ENCODE peak calls at places on chromosomes 4 and X, in nine cellular contexts. F is psoas muscle, Z is adipocyte, L is fibroblast of mammary gland, E is GM23248, V is IMR-90, K is suprapubic skin, G is trophoblast cell, S is dorsolateral prefrontal cortex. Q is an unnamed sample.

GRCh38 chr4:140069068-140069467 is 84.9 kb downstream of the MAML3 start:
- DNase-seq in S (no peak), L (peak), G (peak), F (peak), K (no peak), Z (peak), E (peak), V (peak), Q (no peak)

GRCh38 chr4:2648159-2648814 is 107.8 kb downstream of the TNIP2 start:
- DNase-seq in K (no peak), E (no peak), V (no peak), L (no peak), S (no peak), F (no peak), G (no peak), Z (no peak), Q (no peak)

GRCh38 chr4:80153800-80154546 is 43.3 kb upstream of the PRDM8 start:
- DNase-seq in L (peak), G (no peak), S (no peak), Z (peak), F (no peak), E (peak), K (no peak), V (peak), Q (no peak)

GRCh38 chr4:72390409-72390808 is 178.6 kb downstream of the ADAMTS3 start:
- DNase-seq in G (no peak), K (no peak), V (peak), F (no peak), Z (peak), L (peak), S (no peak), E (peak), Q (peak)

GRCh38 chr4:1290165-1290977 is 680 bp downstream of the MAEA start:
- DNase-seq in Z (peak), K (peak), E (peak), F (no peak), G (peak), S (no peak), L (no peak), V (peak), Q (no peak)

GRCh38 chr4:95778666-95779065 is 61.2 kb upstream of the PDHA2 start:
- DNase-seq in Z (no peak), L (no peak), S (no peak), K (no peak), V (no peak), G (no peak), E (no peak), F (no peak), Q (no peak)

GRCh38 chr4:142383800-142384470 is 462.2 kb downstream of the INPP4B start:
- DNase-seq in S (no peak), K (no peak), L (no peak), E (peak), V (no peak), Z (no peak), F (no peak), G (peak), Q (peak)

GRCh38 chr4:186486172-186486571 is 69.2 kb downstream of the MTNR1A start:
- DNase-seq in F (no peak), Z (peak), E (peak), G (no peak), V (peak), K (no peak), L (no peak), S (no peak), Q (no peak)

GRCh38 chr4:86917212-86918039 is 17.4 kb upstream of the AFF1 start:
- DNase-seq in L (no peak), F (no peak), V (no peak), K (no peak), S (no peak), G (peak), E (no peak), Z (no peak), Q (no peak)

GRCh38 chrX:3257471-3257870 is 89.0 kb downstream of the MXRA5 start:
- DNase-seq in S (no peak), E (no peak), L (no peak), V (no peak), Z (no peak), F (no peak), G (no peak), K (no peak), Q (no peak)

GRCh38 chr4:102504941-102505340 is 3.8 kb downstream of the NFKB1 start:
- DNase-seq in S (no peak), F (no peak), Z (no peak), L (no peak), K (no peak), G (no peak), V (no peak), E (no peak), Q (no peak)

GRCh38 chrX:118541482-118541881 is 45.9 kb downstream of the DOCK11 start:
- DNase-seq in E (no peak), K (no peak), S (no peak), F (no peak), Z (no peak), V (no peak), L (no peak), G (no peak), Q (no peak)

GRCh38 chr4:155604718-155605601 is 61.7 kb upstream of the GUCY1A1 start:
- DNase-seq in K (no peak), G (no peak), L (peak), S (no peak), F (no peak), E (peak), Z (peak), V (peak), Q (peak)

GRCh38 chrX:15786930-15787329 is 3.4 kb upstream of the ZRSR2 start:
- DNase-seq in L (no peak), F (no peak), V (no peak), Z (no peak), G (no peak), S (no peak), K (no peak), E (no peak), Q (no peak)

GRCh38 chrX:15785176-15785735 is 5.0 kb upstream of the ZRSR2 start:
- DNase-seq in F (no peak), L (no peak), S (no peak), V (no peak), E (no peak), K (no peak), G (no peak), Z (no peak), Q (no peak)

GRCh38 chrX:15781964-15782711 is 8.1 kb upstream of the ZRSR2 start:
- DNase-seq in L (no peak), G (no peak), K (no peak), F (no peak), Z (no peak), V (no peak), S (no peak), E (no peak), Q (no peak)
- H3K4me3 ChIP-seq in L (no peak), G (no peak), K (no peak), F (no peak), Z (no peak), V (no peak), S (no peak), E (no peak), Q (no peak)

GRCh38 chr4:24975505-24975904 is 55.2 kb downstream of the LGI2 start:
- DNase-seq in V (no peak), G (no peak), K (no peak), L (no peak), Z (no peak), S (no peak), E (no peak), F (no peak), Q (no peak)

GRCh38 chr4:24984602-24985532 is 45.9 kb downstream of the LGI2 start:
- DNase-seq in E (no peak), K (no peak), S (no peak), G (peak), V (no peak), Z (no peak), L (no peak), F (no peak), Q (no peak)

GRCh38 chr4:24978291-24979072 is 52.3 kb downstream of the LGI2 start:
- DNase-seq in K (no peak), G (no peak), L (peak), F (no peak), Z (no peak), V (no peak), S (no peak), E (peak), Q (no peak)

GRCh38 chr4:24979554-24979953 is 51.2 kb downstream of the LGI2 start:
- DNase-seq in Z (no peak), F (no peak), E (peak), G (peak), K (no peak), L (peak), V (no peak), S (no peak), Q (no peak)

DNA sequence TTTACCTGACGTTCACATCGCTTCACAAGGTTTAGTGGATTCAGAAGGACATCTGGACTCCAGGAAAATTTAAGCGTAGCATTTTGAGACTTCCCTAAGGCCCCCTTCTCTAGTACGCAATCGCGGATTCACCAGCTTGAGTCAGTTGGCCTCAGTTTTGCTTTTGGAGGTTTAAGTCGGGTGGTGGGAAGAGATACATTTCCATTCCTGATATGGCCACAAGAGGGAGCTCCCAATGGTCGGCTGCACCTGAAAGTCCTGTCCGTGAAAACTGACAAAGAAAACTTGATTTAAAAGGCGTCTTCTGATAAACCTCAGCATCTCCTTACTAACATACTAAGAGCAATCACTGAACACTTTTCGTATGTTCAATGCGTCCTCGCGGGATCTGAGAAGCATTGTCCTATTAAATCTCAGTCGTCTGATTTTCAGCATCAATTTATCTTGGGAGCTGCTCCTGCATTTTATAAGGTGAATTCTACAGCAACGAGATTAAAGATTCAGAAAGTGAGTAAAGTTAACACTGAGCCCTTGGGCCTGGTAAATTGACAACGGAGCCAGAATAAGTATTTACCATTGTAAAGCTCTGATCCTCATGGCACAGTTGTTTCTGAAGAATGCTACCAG is 50.6 kb downstream of the LGI2 start:
- DNase-seq in V (peak), E (peak), Z (peak), S (no peak), K (no peak), L (peak), G (peak), F (peak), Q (no peak)
- H3K4me3 ChIP-seq in V (no peak), E (peak), Z (peak), S (peak), K (peak), L (peak), G (no peak), F (peak), Q (peak)

GRCh38 chrX:103628386-103629290 is at the start of gene TCEAL1:
- DNase-seq in K (peak), S (peak), V (peak), Z (peak), G (peak), L (peak), E (peak), F (peak), Q (no peak)

GRCh38 chrX:103629295-103630170 is 758 bp downstream of the TCEAL1 start:
- DNase-seq in L (peak), Z (peak), K (peak), F (peak), S (peak), E (peak), G (peak), V (peak), Q (no peak)

GRCh38 chrX:103626855-103627254 is 1.9 kb upstream of the TCEAL1 start:
- DNase-seq in Z (no peak), E (peak), L (peak), S (no peak), G (no peak), K (no peak), F (no peak), V (peak), Q (no peak)

GRCh38 chrX:103630171-103630511 is 1.4 kb downstream of the TCEAL1 start:
- DNase-seq in G (no peak), V (no peak), K (no peak), Z (no peak), S (no peak), E (no peak), F (no peak), L (no peak), Q (no peak)

GRCh38 chrX:103631145-103631544 is 2.4 kb downstream of the TCEAL1 start:
- DNase-seq in S (no peak), L (no peak), K (no peak), V (no peak), E (no peak), Z (no peak), F (no peak), G (no peak), Q (no peak)
- H3K4me3 ChIP-seq in S (peak), L (no peak), K (no peak), V (no peak), E (no peak), Z (peak), F (no peak), G (no peak), Q (no peak)

DNA sequence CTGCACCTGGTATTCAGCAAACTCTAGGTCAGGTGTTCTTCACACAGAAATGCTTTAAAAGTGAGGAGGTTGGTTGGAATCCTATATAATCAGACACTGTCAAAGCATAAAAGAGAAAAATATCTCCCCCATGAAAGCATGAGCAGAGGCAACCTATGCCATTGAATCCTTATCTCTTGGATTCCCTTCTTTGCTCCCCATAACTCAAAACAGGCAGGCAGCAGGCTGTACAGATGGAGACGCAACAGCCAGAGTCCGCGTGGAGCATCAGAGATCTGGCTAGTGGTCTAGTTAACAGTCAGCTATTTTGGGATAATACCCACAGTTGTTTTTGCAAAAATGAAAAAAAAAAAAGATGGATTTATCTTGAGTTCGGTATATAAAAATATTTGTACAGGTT is 490.0 kb upstream of the TENM3 start:
- DNase-seq in G (no peak), F (no peak), Z (no peak), L (no peak), E (no peak), V (no peak), S (no peak), K (no peak), Q (no peak)
- H3K4me3 ChIP-seq in G (no peak), F (no peak), Z (peak), L (no peak), E (no peak), V (no peak), S (no peak), K (no peak), Q (no peak)